ENCODE peak calls at places on chromosomes 7 and 10, in eight cellular contexts. E is SK-N-SH, L is sigmoid colon, T is A549, S is stomach, W is transverse colon, M is upper lobe of left lung, J is ovary. X is an unnamed sample.

GRCh38 chr7:141359740-141360413 is 191.3 kb upstream of the AGK start:
- DNase-seq in E (no peak), L (no peak), T (no peak), S (no peak), W (no peak), M (no peak), J (no peak), X (no peak)

GRCh38 chr10:59456199-59456598 is 93.8 kb upstream of the FAM13C start:
- DNase-seq in E (no peak), L (no peak), T (no peak), S (no peak), W (no peak), M (no peak), J (no peak), X (no peak)

GRCh38 chr10:27611209-27611608 is 107.1 kb downstream of the RAB18 start:
- DNase-seq in E (no peak), L (no peak), T (no peak), S (no peak), W (no peak), M (no peak), J (no peak), X (no peak)

GRCh38 chr10:60372436-60372835 is 17.2 kb downstream of the ANK3 start:
- DNase-seq in E (no peak), L (no peak), T (no peak), S (no peak), W (no peak), M (no peak), J (no peak), X (no peak)

GRCh38 chr7:27940341-27940740 is 200.4 kb downstream of the TAX1BP1 start:
- DNase-seq in E (no peak), L (no peak), T (no peak), S (no peak), W (no peak), M (no peak), J (no peak), X (no peak)

GRCh38 chr7:124201768-124202349 is 169.0 kb upstream of the TMEM229A start:
- DNase-seq in E (no peak), L (no peak), T (no peak), S (no peak), W (no peak), M (no peak), J (no peak), X (no peak)

GRCh38 chr7:104024632-104025031 is 35.2 kb upstream of the RELN start:
- DNase-seq in E (no peak), L (no peak), T (no peak), S (no peak), W (no peak), M (no peak), J (no peak), X (no peak)

GRCh38 chr10:32939296-32940111 is 18.5 kb downstream of the ITGB1 start:
- DNase-seq in E (no peak), L (no peak), T (no peak), S (no peak), W (no peak), M (peak), J (no peak), X (no peak)

GRCh38 chr10:132669208-132669861 is 116.6 kb downstream of the NKX6-2 start:
- DNase-seq in E (no peak), L (peak), T (no peak), S (no peak), W (no peak), M (peak), J (no peak), X (no peak)

GRCh38 chr7:157271991-157272324 is 64.8 kb upstream of the DNAJB6 start:
- DNase-seq in E (no peak), L (peak), T (no peak), S (peak), W (peak), M (no peak), J (peak), X (no peak)

DNA sequence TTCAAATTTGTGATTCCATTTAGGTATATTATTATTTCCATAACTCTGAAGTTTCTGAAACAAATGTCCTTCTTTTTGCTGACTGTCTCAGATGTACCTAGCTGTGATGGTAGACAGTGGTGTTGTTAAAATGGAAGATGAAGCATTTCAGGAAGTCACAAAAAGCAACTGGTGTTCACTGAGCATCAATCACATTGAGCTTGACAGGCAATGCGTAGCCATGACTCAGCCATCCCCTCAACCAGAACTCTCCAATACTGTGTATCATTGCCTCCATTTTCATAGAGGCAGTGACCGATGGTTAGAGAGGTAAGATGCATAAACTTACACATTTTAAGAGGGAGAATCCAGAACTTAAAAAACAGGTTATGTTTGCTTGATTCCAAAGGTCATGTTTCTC is 434.0 kb downstream of the INHBA start:
- DNase-seq in E (no peak), L (no peak), T (no peak), S (no peak), W (no peak), M (no peak), J (no peak), X (no peak)
- H3K4me3 ChIP-seq in E (no peak), L (no peak), T (no peak), S (no peak), W (no peak), M (no peak), J (no peak), X (no peak)

DNA sequence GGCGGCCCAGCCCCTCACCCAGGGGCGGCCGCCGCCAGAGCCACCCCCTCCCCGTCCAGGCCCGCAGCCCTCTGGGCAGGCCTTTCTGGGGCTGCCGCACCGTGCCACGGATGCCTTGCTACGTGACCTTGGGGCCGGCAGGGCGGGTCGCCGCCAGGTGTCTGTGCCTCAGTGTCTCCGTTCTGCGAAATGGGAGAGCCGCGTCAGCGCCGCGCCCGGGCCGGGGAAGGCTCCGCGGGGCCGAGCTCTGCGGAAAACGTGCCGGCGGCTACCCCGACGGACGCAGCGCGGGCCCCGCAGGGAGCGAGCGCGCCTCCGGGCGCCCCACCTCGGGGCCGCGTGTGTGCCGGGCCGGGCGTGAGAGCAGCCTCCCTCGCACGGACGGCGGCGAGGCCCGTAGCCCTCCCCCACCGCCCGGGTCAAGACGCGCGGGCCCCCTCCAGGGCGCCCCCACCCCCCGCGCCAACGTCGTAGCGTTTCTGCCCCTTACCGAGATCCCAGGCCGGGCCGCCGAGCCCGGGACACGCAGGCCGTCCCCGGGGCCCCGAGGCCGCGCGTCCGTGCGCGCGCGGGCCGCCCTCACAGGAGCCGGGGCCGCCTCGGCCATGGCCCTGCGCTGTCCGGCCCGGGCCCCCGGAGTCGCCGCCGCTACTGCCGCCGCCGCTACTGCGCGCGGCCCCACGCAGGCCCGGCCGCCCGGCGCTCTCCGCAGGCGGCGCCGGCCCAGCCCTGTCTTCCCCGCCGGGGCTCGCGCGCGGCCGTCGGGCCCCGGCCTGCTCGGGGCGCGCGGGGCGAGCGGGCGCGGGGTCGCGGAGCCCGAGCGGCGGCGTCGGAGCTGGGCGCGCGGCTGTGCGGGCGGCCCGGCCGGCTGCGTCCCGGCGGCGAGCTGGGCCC is 1.1 kb downstream of the ZNF777 start:
- DNase-seq in E (peak), L (no peak), T (peak), S (no peak), W (no peak), M (peak), J (no peak), X (peak)
- TF ChIP-seq EP300 in E (no peak), L (no peak), T (no peak), S (no peak), W (no peak), M (no peak), J (no peak), X (no peak)

GRCh38 chr7:5532520-5533335 is 109.1 kb upstream of the TNRC18 start:
- DNase-seq in E (peak), L (peak), T (no peak), S (peak), W (peak), M (peak), J (peak), X (no peak)
- H3K4me3 ChIP-seq in E (no peak), L (peak), T (no peak), S (peak), W (peak), M (peak), J (peak), X (peak)

GRCh38 chr10:113027574-113028392 is 77.7 kb downstream of the TCF7L2 start:
- DNase-seq in E (no peak), L (peak), T (no peak), S (no peak), W (no peak), M (no peak), J (no peak), X (no peak)
- TF ChIP-seq EP300 in E (no peak), L (no peak), T (no peak), S (no peak), W (no peak), M (no peak), J (no peak), X (no peak)

DNA sequence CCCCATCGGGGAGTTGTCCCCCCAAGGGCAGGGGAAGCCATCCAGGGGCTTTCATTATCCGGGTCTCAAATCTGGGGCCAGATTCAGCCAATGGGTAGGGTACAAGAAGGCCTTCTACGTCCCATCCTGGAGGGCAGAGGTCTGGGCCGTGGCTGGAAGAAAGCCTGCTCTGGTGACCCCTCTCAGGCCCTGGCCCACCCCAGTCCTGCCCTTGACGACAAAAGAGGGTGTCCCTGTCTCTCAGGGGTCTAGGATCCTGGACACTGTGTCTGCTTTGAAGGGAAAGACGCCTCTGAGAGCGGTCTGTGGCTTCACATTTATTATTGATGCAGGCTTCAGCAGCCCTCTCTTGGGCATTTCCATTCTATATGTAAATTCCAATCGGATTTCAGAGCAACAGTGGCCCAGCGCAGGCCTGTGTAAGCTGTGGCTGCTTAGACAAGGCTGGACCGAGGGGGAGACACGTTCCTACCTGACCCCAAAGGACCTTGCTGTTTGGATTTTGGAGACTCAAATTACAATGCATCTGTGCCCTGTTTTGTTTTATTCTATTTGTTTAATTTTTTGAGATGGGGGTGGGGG is 83.2 kb upstream of the BAIAP2L1 start:
- DNase-seq in E (no peak), L (no peak), T (no peak), S (no peak), W (no peak), M (no peak), J (no peak), X (no peak)
- H3K4me3 ChIP-seq in E (no peak), L (no peak), T (no peak), S (no peak), W (no peak), M (no peak), J (no peak), X (no peak)

DNA sequence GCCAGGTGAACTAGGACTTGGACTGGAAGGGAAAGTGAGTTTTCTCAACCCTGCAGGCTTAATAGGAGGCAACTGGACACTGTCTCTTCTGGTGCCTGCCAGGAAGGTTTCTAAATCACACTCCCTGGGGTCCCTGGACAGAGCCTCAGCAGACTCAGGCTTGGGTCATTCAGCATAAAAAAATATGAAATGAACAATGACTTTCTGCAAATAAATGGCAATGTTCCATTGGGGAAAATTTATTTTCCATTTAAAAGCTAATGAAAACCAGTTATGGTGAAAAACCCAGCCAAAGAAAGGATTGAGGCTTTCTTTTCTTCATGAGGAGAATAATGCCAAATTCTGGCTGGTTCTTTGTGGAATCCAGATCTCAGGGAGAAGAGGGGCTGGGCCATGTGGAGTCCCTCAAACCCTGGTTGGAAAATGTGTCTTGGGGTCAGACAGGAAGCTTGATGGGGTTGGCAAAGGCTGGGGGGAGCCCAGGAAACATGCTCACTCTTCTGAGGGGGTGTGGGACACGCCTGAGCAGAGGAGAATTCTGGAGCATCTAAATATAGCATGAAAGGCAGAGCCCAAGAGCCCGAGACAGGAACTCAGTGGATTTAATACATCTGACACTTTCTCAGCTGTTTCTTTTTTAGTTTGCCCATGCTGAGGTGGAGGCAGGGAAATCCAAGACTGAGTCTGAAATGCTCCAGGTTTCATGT is 65.2 kb upstream of the EMX2 start:
- DNase-seq in E (no peak), L (peak), T (no peak), S (no peak), W (no peak), M (no peak), J (no peak), X (no peak)
- TF ChIP-seq EP300 in E (no peak), L (no peak), T (no peak), S (no peak), W (no peak), M (no peak), J (no peak), X (no peak)

DNA sequence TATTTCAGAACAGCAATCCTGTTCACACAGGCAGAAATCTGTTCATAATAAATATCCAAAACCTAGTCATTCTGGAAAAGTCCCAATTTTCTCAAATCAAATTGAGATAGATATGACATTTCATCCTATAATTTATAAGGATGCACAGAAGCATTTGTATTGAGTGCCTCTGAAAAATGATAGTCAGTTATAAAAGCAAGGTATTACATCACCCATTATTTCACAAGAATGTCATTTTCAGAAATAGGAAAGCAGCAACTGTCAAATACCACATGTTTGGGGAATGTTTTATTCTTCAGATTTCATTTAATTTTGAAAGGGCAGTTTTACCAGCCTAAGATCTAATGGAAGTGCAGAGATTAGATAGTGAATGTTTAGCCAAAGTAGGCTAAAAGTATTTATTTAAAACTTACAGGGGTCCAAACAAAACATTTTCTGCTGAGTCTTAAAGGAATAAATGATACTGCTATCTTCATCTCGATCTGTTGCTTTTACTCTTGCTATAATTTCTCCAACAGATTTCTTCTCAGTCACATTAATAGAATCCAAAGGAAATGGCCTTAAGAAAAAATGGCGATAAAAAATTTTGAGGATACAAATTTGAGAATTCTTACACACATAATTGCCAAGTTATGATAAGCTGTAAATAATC is 185.8 kb downstream of the HGF start:
- DNase-seq in E (no peak), L (no peak), T (no peak), S (no peak), W (no peak), M (no peak), J (no peak), X (no peak)
- H3K4me3 ChIP-seq in E (no peak), L (no peak), T (no peak), S (no peak), W (no peak), M (no peak), J (no peak), X (no peak)

GRCh38 chr10:84789050-84789449 is 460.7 kb downstream of the CCSER2 start:
- DNase-seq in E (no peak), L (no peak), T (no peak), S (no peak), W (no peak), M (no peak), J (no peak), X (peak)

GRCh38 chr10:84783909-84784308 is 455.5 kb downstream of the CCSER2 start:
- DNase-seq in E (no peak), L (no peak), T (no peak), S (no peak), W (no peak), M (no peak), J (no peak), X (no peak)

GRCh38 chr10:84784749-84785148 is 456.4 kb downstream of the CCSER2 start:
- DNase-seq in E (no peak), L (no peak), T (no peak), S (no peak), W (no peak), M (no peak), J (no peak), X (peak)

GRCh38 chr10:84783386-84783785 is 455.0 kb downstream of the CCSER2 start:
- DNase-seq in E (peak), L (no peak), T (peak), S (no peak), W (no peak), M (no peak), J (no peak), X (peak)
- TF ChIP-seq EP300 in E (no peak), L (no peak), T (no peak), S (no peak), W (no peak), M (no peak), J (no peak), X (no peak)

GRCh38 chr7:17233643-17234397 is 64.6 kb upstream of the AHR start:
- DNase-seq in E (no peak), L (no peak), T (no peak), S (no peak), W (no peak), M (no peak), J (no peak), X (no peak)
- H3K4me3 ChIP-seq in E (no peak), L (no peak), T (no peak), S (no peak), W (no peak), M (no peak), J (no peak), X (no peak)

GRCh38 chr10:122342293-122343134 is 32.0 kb upstream of the PLEKHA1 start:
- DNase-seq in E (peak), L (no peak), T (peak), S (no peak), W (peak), M (no peak), J (peak), X (no peak)

GRCh38 chr10:122343135-122343800 is 31.2 kb upstream of the PLEKHA1 start:
- DNase-seq in E (no peak), L (no peak), T (no peak), S (no peak), W (no peak), M (no peak), J (no peak), X (no peak)

GRCh38 chr10:122343936-122344335 is 30.6 kb upstream of the PLEKHA1 start:
- DNase-seq in E (no peak), L (no peak), T (no peak), S (no peak), W (no peak), M (no peak), J (no peak), X (no peak)

GRCh38 chr10:122338609-122339441 is 35.7 kb upstream of the PLEKHA1 start:
- DNase-seq in E (no peak), L (no peak), T (no peak), S (no peak), W (peak), M (no peak), J (no peak), X (no peak)

GRCh38 chr10:122341141-122341810 is 33.2 kb upstream of the PLEKHA1 start:
- DNase-seq in E (no peak), L (no peak), T (no peak), S (no peak), W (no peak), M (no peak), J (peak), X (no peak)
- TF ChIP-seq EP300 in E (no peak), L (no peak), T (no peak), S (no peak), W (no peak), M (no peak), J (no peak), X (no peak)

X was measured in esophagus muscularis mucosa.